ENCODE peak calls at places on chromosomes 4 and X, in seven cellular contexts. B is K562, N is SK-N-SH, J is GM12878, H is HCT116, Y is HepG2, L is H1. O is an unnamed sample.

GRCh38 chr4:88119951-88120350 is 38.5 kb downstream of the ABCG2 start:
- DNase-seq in H (no peak), J (no peak), N (no peak), B (no peak), Y (no peak), L (no peak), O (no peak)

GRCh38 chrX:73765776-73766465 is 202.9 kb downstream of the CHIC1 start:
- DNase-seq in H (no peak), Y (no peak), L (no peak), J (no peak), N (no peak), B (no peak), O (no peak)

GRCh38 chr4:156832886-156833285 is 138.7 kb downstream of the PDGFC start:
- DNase-seq in Y (no peak), L (no peak), H (no peak), J (no peak), B (no peak), N (no peak), O (no peak)

GRCh38 chr4:89099034-89099433 is 12.3 kb upstream of the TIGD2 start:
- DNase-seq in Y (no peak), B (no peak), N (no peak), L (no peak), H (no peak), J (no peak), O (no peak)

GRCh38 chr4:69957209-69957608 is 8.3 kb downstream of the CSN2 start:
- DNase-seq in J (no peak), B (no peak), Y (no peak), H (no peak), N (no peak), L (no peak), O (no peak)

GRCh38 chr4:30828290-30828926 is 108.2 kb downstream of the PCDH7 start:
- DNase-seq in N (no peak), Y (no peak), B (no peak), H (peak; percentile 55), J (no peak), L (no peak), O (no peak)

GRCh38 chr4:174069848-174070330 is 213.6 kb downstream of the FBXO8 start:
- DNase-seq in L (no peak), H (no peak), N (peak; percentile 69), B (no peak), Y (no peak), J (no peak), O (no peak)

GRCh38 chr4:82801910-82802521 is 3.4 kb upstream of the SCD5 start:
- DNase-seq in H (no peak), Y (peak; percentile 13), J (no peak), N (peak; percentile 47), B (no peak), L (no peak), O (no peak)

GRCh38 chr4:166318810-166319525 is 445.9 kb downstream of the TLL1 start:
- DNase-seq in L (no peak), H (no peak), N (no peak), B (no peak), J (no peak), Y (no peak), O (no peak)

GRCh38 chr4:97911236-97911906 is 231.9 kb downstream of the STPG2 start:
- DNase-seq in J (no peak), L (no peak), H (no peak), Y (no peak), N (no peak), B (no peak), O (peak; percentile 3)

DNA sequence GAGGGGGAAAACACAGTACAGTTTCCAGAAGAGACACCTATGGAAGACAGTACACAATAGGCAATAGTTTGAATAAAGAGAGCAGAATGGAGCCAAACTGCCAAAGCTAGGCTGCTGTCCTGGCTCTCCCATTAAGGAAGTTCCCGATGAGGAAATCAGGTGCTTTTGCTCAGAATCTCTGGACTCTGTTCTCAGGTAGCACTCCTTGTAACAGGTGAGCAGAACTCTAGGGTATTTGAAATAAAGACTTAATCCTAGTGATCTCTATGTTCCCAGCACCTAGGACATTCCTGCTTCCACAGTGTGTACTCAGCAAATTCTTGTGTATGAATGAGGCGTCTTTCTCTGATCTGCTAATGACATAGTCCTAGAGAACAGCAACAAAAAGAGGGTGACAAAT is 1.7 kb downstream of the EGF start:
- DNase-seq in L (no peak), J (no peak), B (no peak), Y (no peak), H (no peak), N (no peak), O (no peak)
- TF ChIP-seq YY1 in L (no peak), J (no peak), B (no peak), Y (no peak), H (no peak), N (no peak), O (no peak)

GRCh38 chrX:40607381-40607780 is 15.8 kb upstream of the MPC1L start:
- DNase-seq in Y (no peak), H (no peak), L (no peak), B (no peak), N (no peak), J (no peak), O (no peak)
- TF ChIP-seq YY1 in Y (no peak), H (no peak), L (no peak), B (no peak), N (no peak), J (no peak), O (no peak)

GRCh38 chr4:2256156-2256731 is 5.7 kb downstream of the MXD4 start:
- DNase-seq in J (no peak), Y (no peak), B (no peak), N (peak; percentile 24), L (no peak), H (no peak), O (no peak)

GRCh38 chr4:2258091-2259035 is 3.5 kb downstream of the MXD4 start:
- DNase-seq in H (no peak), J (no peak), L (no peak), Y (no peak), B (no peak), N (peak; percentile 8), O (no peak)

GRCh38 chr4:2256781-2257191 is 5.1 kb downstream of the MXD4 start:
- DNase-seq in H (no peak), J (no peak), B (peak; percentile 31), Y (no peak), L (no peak), N (peak; percentile 16), O (no peak)

GRCh38 chr4:2259036-2259540 is 2.8 kb downstream of the MXD4 start:
- DNase-seq in B (no peak), L (no peak), N (no peak), J (no peak), Y (no peak), H (no peak), O (no peak)

GRCh38 chr4:2257361-2258001 is 4.4 kb downstream of the MXD4 start:
- DNase-seq in L (no peak), J (no peak), N (peak; percentile 16), H (no peak), Y (no peak), B (no peak), O (no peak)
- TF ChIP-seq YY1 in L (no peak), J (no peak), N (no peak), H (no peak), Y (no peak), B (no peak), O (no peak)

DNA sequence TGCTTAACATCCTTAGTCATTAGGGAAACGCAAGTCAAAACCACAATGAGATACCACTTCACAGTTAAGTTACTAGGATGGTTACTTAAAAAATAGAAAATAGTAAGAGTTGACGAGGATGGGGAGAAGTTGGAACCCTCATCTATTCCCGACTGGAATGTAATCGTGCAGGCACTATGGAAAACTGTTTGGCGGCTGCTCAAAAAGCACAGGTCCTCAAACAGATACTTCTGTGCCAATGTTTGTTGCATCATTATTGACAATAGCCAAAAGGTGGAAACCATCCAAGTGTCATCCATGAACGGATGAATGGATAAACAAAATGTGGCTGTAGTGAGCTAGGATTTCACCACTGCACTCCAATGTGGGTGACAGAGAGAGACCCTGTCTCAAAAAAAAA is 11.7 kb downstream of the CTAG1B start:
- DNase-seq in H (no peak), Y (peak; percentile 37), J (no peak), N (no peak), L (no peak), B (no peak), O (no peak)
- TF ChIP-seq YY1 in H (no peak), Y (no peak), J (no peak), N (no peak), L (no peak), B (no peak), O (no peak)

O was measured in NT2/D1.